ENCODE peak calls at places on chromosomes 6 and 20, in six cellular contexts. P, N, L, X, I and J are unnamed samples.

GRCh38 chr20:38889050-38889449 is 37.2 kb upstream of the FAM83D start:
- DNase-seq in P (no peak), N (no peak), L (no peak), X (no peak), I (no peak), J (no peak)

GRCh38 chr20:58692579-58693225 is at the start of gene NPEPL1:
- DNase-seq in P (no peak), N (no peak), L (peak; percentile 96), X (no peak), I (no peak), J (peak; percentile 98)

GRCh38 chr20:13913517-13913916 is 76.9 kb downstream of the SEL1L2 start:
- DNase-seq in P (no peak), N (no peak), L (no peak), X (no peak), I (no peak), J (no peak)

GRCh38 chr6:24257282-24257681 is 100.6 kb downstream of the DCDC2 start:
- DNase-seq in P (no peak), N (no peak), L (no peak), X (peak; percentile 42), I (no peak), J (no peak)

GRCh38 chr6:38974389-38975133 is 74.0 kb upstream of the GLP1R start:
- DNase-seq in P (no peak), N (no peak), L (no peak), X (no peak), I (no peak), J (no peak)

GRCh38 chr6:118893095-118893881 is 664 bp upstream of the ASF1A start:
- DNase-seq in P (no peak), N (no peak), L (no peak), X (peak; percentile 49), I (peak; percentile 33), J (no peak)

GRCh38 chr20:23042270-23042669 is 7.2 kb downstream of the SSTR4 start:
- DNase-seq in P (no peak), N (no peak), L (no peak), X (no peak), I (no peak), J (no peak)

GRCh38 chr6:150142657-150143501 is at the start of gene PPP1R14C:
- DNase-seq in P (no peak), N (no peak), L (peak; percentile 10), X (no peak), I (peak; percentile 90), J (peak; percentile 35)

GRCh38 chr6:148451690-148452089 is 109.1 kb downstream of the SASH1 start:
- DNase-seq in P (no peak), N (no peak), L (no peak), X (no peak), I (no peak), J (no peak)

GRCh38 chr6:134468633-134469032 is 150.7 kb upstream of the SGK1 start:
- DNase-seq in P (no peak), N (no peak), L (no peak), X (no peak), I (no peak), J (no peak)

GRCh38 chr20:43190332-43190953 is 737 bp upstream of the PTPRT start:
- DNase-seq in P (no peak), N (no peak), L (no peak), X (no peak), I (no peak), J (no peak)

GRCh38 chr20:12924126-12924525 is 84.6 kb upstream of the SPTLC3 start:
- DNase-seq in P (no peak), N (no peak), L (no peak), X (no peak), I (no peak), J (no peak)

GRCh38 chr6:132867055-132867454 is 52.7 kb downstream of the RPS12 start:
- DNase-seq in P (no peak), N (no peak), L (no peak), X (no peak), I (no peak), J (no peak)

GRCh38 chr6:54307412-54308036 is 717 bp upstream of the TINAG start:
- DNase-seq in P (peak; percentile 24), N (no peak), L (no peak), X (peak; percentile 29), I (no peak), J (no peak)
- TF ChIP-seq POLR2A in P (no peak), N (no peak), L (no peak), X (no peak), I (no peak), J (no peak)

GRCh38 chr6:103797738-103798137 is 1062.0 kb downstream of the HACE1 start:
- DNase-seq in P (no peak), N (no peak), L (no peak), X (no peak), I (no peak), J (no peak)
- TF ChIP-seq TAF1 in P (no peak), N (no peak), L (no peak), X (no peak), I (no peak), J (no peak)

DNA sequence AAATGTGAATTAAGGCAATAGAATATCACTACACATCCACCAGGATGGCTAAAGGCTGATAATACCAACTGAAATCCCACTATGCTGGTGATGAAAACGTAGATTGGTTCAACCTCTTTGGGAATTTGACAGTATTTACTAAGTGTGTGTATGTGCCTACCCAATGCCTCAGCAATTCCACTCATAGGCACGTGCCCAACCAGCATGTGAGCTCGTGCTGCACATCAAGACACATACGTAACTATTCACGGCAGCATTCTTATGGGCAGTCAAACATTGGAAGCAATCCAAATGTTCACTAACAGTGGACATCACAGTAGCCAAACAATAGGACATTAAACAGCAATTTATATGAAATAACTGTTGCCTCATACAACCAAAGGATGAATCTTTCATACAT is 15.7 kb upstream of the AFDN start:
- DNase-seq in P (no peak), N (no peak), L (no peak), X (no peak), I (no peak), J (no peak)
- TF ChIP-seq POLR2A in P (no peak), N (no peak), L (no peak), X (no peak), I (no peak), J (no peak)

GRCh38 chr6:113433506-113433991 is 423.6 kb upstream of the MARCKS start:
- DNase-seq in P (no peak), N (no peak), L (no peak), X (peak; percentile 34), I (no peak), J (no peak)
- TF ChIP-seq TAF1 in P (no peak), N (no peak), L (no peak), X (no peak), I (no peak), J (no peak)

DNA sequence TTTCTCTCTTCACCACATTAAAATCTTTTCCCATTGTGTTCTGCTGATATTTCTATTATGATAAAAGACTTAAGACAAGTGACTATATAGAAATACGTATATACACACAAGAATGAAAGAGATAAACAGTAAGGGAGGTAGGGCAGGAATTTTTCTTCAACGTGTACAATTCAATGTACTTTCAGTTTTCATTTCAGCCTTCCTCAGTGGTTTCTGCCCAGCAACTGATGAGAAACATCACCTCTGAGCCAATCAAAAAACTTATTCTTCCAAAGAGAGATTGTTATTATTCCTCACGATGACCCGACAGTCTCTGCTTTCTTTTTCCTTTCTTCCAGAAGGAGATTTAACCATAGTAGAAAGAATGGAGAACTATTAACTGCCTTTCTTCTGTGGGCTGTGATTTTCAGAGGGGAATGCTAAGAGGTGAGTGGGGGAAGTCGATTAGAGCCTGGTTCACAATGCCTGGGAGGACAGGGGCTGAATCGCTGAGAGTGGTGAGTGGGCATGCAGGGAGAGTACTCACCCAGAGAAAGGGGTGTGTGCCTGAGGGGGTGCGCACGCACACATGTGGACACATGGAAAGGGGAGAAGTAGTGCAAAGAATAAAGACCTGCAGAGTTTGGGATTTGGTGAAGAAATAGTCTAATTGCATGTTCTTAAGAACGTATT is at the start of gene BTN3A1:
- DNase-seq in P (peak; percentile 81), N (no peak), L (peak; percentile 32), X (peak; percentile 81), I (peak; percentile 75), J (no peak)
- TF ChIP-seq POLR2A in P (peak; percentile 62), N (no peak), L (no peak), X (peak; percentile 49), I (peak; percentile 63), J (peak; percentile 40)

GRCh38 chr6:30685157-30685976 is 1.1 kb downstream of the PPP1R18 start:
- DNase-seq in P (no peak), N (no peak), L (no peak), X (no peak), I (no peak), J (no peak)
- TF ChIP-seq TAF1 in P (no peak), N (no peak), L (peak; percentile 20), X (no peak), I (no peak), J (no peak)

GRCh38 chr6:131054392-131055250 is 8.4 kb downstream of the EPB41L2 start:
- DNase-seq in P (no peak), N (no peak), L (no peak), X (no peak), I (no peak), J (no peak)
- TF ChIP-seq POLR2A in P (no peak), N (no peak), L (no peak), X (no peak), I (no peak), J (no peak)

DNA sequence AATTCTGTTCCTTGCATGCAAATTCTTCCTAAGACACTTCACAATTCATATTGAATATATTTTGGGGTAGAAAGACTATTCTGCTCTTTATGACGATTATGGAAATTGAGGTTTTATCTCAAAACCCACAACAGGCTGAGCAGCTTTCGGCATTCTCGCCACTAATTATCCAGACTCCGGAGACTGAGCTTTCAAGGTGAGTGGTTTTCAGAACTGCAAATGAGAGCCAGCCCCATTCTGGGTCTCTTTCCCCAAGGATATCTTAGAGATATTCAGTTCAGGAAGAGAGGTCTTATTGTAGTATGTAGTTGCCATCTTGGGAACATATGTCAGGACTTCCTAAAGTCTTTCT is 21.7 kb upstream of the AKIRIN2 start:
- DNase-seq in P (no peak), N (no peak), L (no peak), X (no peak), I (no peak), J (no peak)
- TF ChIP-seq TAF1 in P (no peak), N (no peak), L (no peak), X (no peak), I (no peak), J (no peak)

GRCh38 chr6:45377555-45378323 is at the start of gene SUPT3H:
- DNase-seq in P (peak; percentile 56), N (peak; percentile 90), L (peak; percentile 59), X (peak; percentile 95), I (peak; percentile 98), J (peak; percentile 75)

GRCh38 chr6:45378324-45378926 is 691 bp upstream of the SUPT3H start:
- DNase-seq in P (no peak), N (no peak), L (no peak), X (no peak), I (peak; percentile 50), J (no peak)

GRCh38 chr6:45377041-45377554 is 636 bp downstream of the SUPT3H start:
- DNase-seq in P (peak; percentile 17), N (no peak), L (no peak), X (peak; percentile 23), I (no peak), J (no peak)

GRCh38 chr6:45376310-45377040 is 1.3 kb downstream of the SUPT3H start:
- DNase-seq in P (no peak), N (no peak), L (no peak), X (no peak), I (no peak), J (no peak)

GRCh38 chr6:45375449-45375848 is 2.3 kb downstream of the SUPT3H start:
- DNase-seq in P (no peak), N (no peak), L (no peak), X (no peak), I (no peak), J (no peak)
- TF ChIP-seq POLR2A in P (no peak), N (no peak), L (no peak), X (no peak), I (no peak), J (no peak)

GRCh38 chr20:19849341-19850189 is 91.5 kb downstream of the RIN2 start:
- DNase-seq in P (no peak), N (no peak), L (no peak), X (no peak), I (no peak), J (no peak)
- TF ChIP-seq TAF1 in P (no peak), N (no peak), L (no peak), X (no peak), I (no peak), J (no peak)